ENCODE peak calls at places on chromosomes 2 and 18, in seven cellular contexts. One of them, this sample, is unnamed.

GRCh38 chr2:29583104-29583503 is 338.3 kb downstream of the ALK start:
- DNase-seq in trophoblast cell: peak; percentile 3
- DNase-seq in IMR-90: peak; percentile 54
- DNase-seq in mesendoderm: no peak
- DNase-seq in H1: no peak
- DNase-seq in H9: no peak
- DNase-seq in mesenchymal stem cell: no peak
- DNase-seq in this sample: no peak

GRCh38 chr18:2570772-2571199 is 519 bp downstream of the METTL4 start:
- DNase-seq in trophoblast cell: peak; percentile 62
- DNase-seq in IMR-90: peak; percentile 64
- DNase-seq in mesendoderm: peak; percentile 82
- DNase-seq in H1: peak; percentile 13
- DNase-seq in H9: peak; percentile 77
- DNase-seq in mesenchymal stem cell: peak; percentile 83
- DNase-seq in this sample: no peak

GRCh38 chr18:58831610-58832009 is 33.1 kb upstream of the ZNF532 start:
- DNase-seq in trophoblast cell: no peak
- DNase-seq in IMR-90: peak; percentile 69
- DNase-seq in mesendoderm: no peak
- DNase-seq in H1: no peak
- DNase-seq in H9: no peak
- DNase-seq in mesenchymal stem cell: peak; percentile 71
- DNase-seq in this sample: no peak

GRCh38 chr2:28716265-28716865 is 35.3 kb upstream of the PPP1CB start:
- DNase-seq in trophoblast cell: peak; percentile 95
- DNase-seq in IMR-90: peak; percentile 98
- DNase-seq in mesendoderm: no peak
- DNase-seq in H1: no peak
- DNase-seq in H9: no peak
- DNase-seq in mesenchymal stem cell: peak; percentile 98
- DNase-seq in this sample: no peak

GRCh38 chr2:226125151-226125550 is 674.5 kb downstream of the IRS1 start:
- DNase-seq in trophoblast cell: no peak
- DNase-seq in IMR-90: no peak
- DNase-seq in mesendoderm: no peak
- DNase-seq in H1: no peak
- DNase-seq in H9: no peak
- DNase-seq in mesenchymal stem cell: no peak
- DNase-seq in this sample: no peak

GRCh38 chr2:222907790-222908431 is 47.1 kb downstream of the ACSL3 start:
- DNase-seq in trophoblast cell: peak; percentile 54
- DNase-seq in IMR-90: peak; percentile 83
- DNase-seq in mesendoderm: peak; percentile 79
- DNase-seq in H1: peak; percentile 19
- DNase-seq in H9: peak; percentile 57
- DNase-seq in mesenchymal stem cell: peak; percentile 50
- DNase-seq in this sample: no peak

GRCh38 chr18:24417465-24417864 is 9.0 kb upstream of the IMPACT start:
- DNase-seq in trophoblast cell: no peak
- DNase-seq in IMR-90: no peak
- DNase-seq in mesendoderm: no peak
- DNase-seq in H1: no peak
- DNase-seq in H9: no peak
- DNase-seq in mesenchymal stem cell: no peak
- DNase-seq in this sample: no peak

GRCh38 chr2:17476820-17477219 is 41.4 kb downstream of the RAD51AP2 start:
- DNase-seq in trophoblast cell: no peak
- DNase-seq in IMR-90: no peak
- DNase-seq in mesendoderm: no peak
- DNase-seq in H1: no peak
- DNase-seq in H9: no peak
- DNase-seq in mesenchymal stem cell: no peak
- DNase-seq in this sample: no peak

GRCh38 chr2:2057125-2057721 is 273.9 kb downstream of the MYT1L start:
- DNase-seq in trophoblast cell: no peak
- DNase-seq in IMR-90: no peak
- DNase-seq in mesendoderm: peak; percentile 52
- DNase-seq in H1: no peak
- DNase-seq in H9: peak; percentile 75
- DNase-seq in mesenchymal stem cell: no peak
- DNase-seq in this sample: no peak

GRCh38 chr2:45004569-45005181 is 4.6 kb downstream of the SIX2 start:
- DNase-seq in trophoblast cell: no peak
- DNase-seq in IMR-90: peak; percentile 2
- DNase-seq in mesendoderm: peak; percentile 84
- DNase-seq in H1: no peak
- DNase-seq in H9: peak; percentile 69
- DNase-seq in mesenchymal stem cell: no peak
- DNase-seq in this sample: no peak

GRCh38 chr2:69798909-69799526 is 30.4 kb upstream of the GMCL1 start:
- DNase-seq in trophoblast cell: no peak
- DNase-seq in IMR-90: peak; percentile 84
- DNase-seq in mesendoderm: peak; percentile 95
- DNase-seq in H1: no peak
- DNase-seq in H9: no peak
- DNase-seq in mesenchymal stem cell: peak; percentile 72
- DNase-seq in this sample: no peak

GRCh38 chr2:136057023-136057801 is 60.7 kb downstream of the CXCR4 start:
- DNase-seq in trophoblast cell: no peak
- DNase-seq in IMR-90: no peak
- DNase-seq in mesendoderm: no peak
- DNase-seq in H1: no peak
- DNase-seq in H9: no peak
- DNase-seq in mesenchymal stem cell: no peak
- DNase-seq in this sample: no peak

GRCh38 chr18:47036298-47036874 is 965 bp upstream of the ELOA2 start:
- DNase-seq in trophoblast cell: peak; percentile 4
- DNase-seq in IMR-90: peak; percentile 28
- DNase-seq in mesendoderm: peak; percentile 56
- DNase-seq in H1: no peak
- DNase-seq in H9: no peak
- DNase-seq in mesenchymal stem cell: peak; percentile 42
- DNase-seq in this sample: no peak

DNA sequence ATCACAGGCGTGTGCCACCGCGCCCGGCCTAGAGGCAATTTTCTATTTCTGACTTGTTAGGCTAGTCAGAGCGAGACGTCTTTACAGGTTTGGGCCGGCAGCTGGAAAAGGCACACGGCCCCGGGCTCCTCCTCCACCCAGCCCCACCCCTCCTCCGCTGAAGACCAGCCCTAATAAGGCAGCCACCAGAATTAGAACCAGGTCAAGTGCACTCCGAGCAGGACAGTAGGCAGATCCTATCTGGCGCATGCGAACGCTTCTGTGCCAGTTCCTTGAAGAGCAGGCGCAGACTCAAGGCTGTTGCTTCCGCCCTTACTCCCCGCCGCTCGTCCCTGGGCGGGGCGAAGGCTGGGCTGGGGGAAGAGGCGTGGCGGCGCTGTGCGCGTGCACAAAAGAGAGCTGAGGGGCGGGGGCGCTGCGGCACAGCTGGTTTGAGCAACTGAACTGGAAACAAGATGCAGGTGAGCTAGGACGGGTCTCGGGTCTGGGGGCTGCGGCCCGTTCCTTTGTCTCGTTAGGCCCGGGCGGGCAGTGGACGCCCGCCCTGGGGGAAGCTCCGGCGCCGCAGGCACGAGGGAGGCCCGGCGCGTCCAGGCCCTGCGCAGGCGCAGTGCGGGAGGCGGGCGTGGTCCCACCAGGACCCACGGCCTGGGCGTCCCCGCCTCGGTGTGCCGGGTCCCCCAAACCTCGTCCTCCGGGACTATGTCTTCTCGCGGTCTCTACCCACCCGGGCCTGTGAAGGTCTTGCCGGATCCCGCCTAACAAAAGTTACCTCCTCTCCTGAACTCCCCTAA is at the start of gene PDCL3:
- DNase-seq in trophoblast cell: peak; percentile 99
- DNase-seq in IMR-90: peak; percentile 99
- DNase-seq in mesendoderm: peak; percentile 100
- DNase-seq in H1: peak; percentile 93
- DNase-seq in H9: peak; percentile 96
- DNase-seq in mesenchymal stem cell: peak; percentile 100
- DNase-seq in this sample: peak; percentile 92
- H2BK5ac ChIP-seq in trophoblast cell: peak within 1 kb of the TSS; percentile 83
- H2BK5ac ChIP-seq in IMR-90: peak within 1 kb of the TSS; percentile 91
- H2BK5ac ChIP-seq in mesendoderm: peak within 1 kb of the TSS; percentile 86
- H2BK5ac ChIP-seq in H1: peak within 1 kb of the TSS; percentile 88
- H2BK5ac ChIP-seq in H9: no peak within 1 kb of the TSS
- H2BK5ac ChIP-seq in mesenchymal stem cell: peak within 1 kb of the TSS; percentile 97
- H2BK5ac ChIP-seq in this sample: peak within 1 kb of the TSS; percentile 93

GRCh38 chr2:24237313-24237712 is 62.5 kb downstream of the FAM228A start:
- DNase-seq in trophoblast cell: no peak
- DNase-seq in IMR-90: no peak
- DNase-seq in mesendoderm: no peak
- DNase-seq in H1: no peak
- DNase-seq in H9: no peak
- DNase-seq in mesenchymal stem cell: no peak
- DNase-seq in this sample: no peak
- H2BK5ac ChIP-seq in trophoblast cell: no peak overlapping the region
- H2BK5ac ChIP-seq in IMR-90: no peak overlapping the region
- H2BK5ac ChIP-seq in mesendoderm: no peak overlapping the region
- H2BK5ac ChIP-seq in H1: no peak overlapping the region
- H2BK5ac ChIP-seq in H9: no peak overlapping the region
- H2BK5ac ChIP-seq in mesenchymal stem cell: no peak overlapping the region
- H2BK5ac ChIP-seq in this sample: no peak overlapping the region

DNA sequence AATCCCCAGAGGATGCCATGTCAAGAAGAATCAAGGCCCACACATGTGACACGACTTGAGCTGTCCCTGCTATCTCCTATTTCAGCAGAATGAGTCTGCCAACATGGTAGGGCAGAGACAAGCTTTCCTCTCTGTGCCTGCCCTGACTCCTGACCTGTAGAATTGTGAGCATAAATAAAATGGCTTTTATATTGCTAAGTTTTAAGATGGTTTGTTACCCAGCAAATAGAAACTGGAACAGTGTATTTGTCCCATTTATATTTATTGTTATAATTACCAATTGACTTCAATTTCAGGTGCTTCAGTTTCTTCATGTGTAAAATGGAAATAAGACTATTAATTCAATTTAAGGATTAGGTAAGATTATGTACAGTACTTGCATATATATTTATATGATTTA is 90.5 kb downstream of the ASB1 start:
- DNase-seq in trophoblast cell: no peak
- DNase-seq in IMR-90: no peak
- DNase-seq in mesendoderm: no peak
- DNase-seq in H1: no peak
- DNase-seq in H9: no peak
- DNase-seq in mesenchymal stem cell: no peak
- DNase-seq in this sample: no peak
- H2BK5ac ChIP-seq in trophoblast cell: no peak overlapping the region
- H2BK5ac ChIP-seq in IMR-90: no peak overlapping the region
- H2BK5ac ChIP-seq in mesendoderm: no peak overlapping the region
- H2BK5ac ChIP-seq in H1: no peak overlapping the region
- H2BK5ac ChIP-seq in H9: no peak overlapping the region
- H2BK5ac ChIP-seq in mesenchymal stem cell: no peak overlapping the region
- H2BK5ac ChIP-seq in this sample: no peak overlapping the region

GRCh38 chr2:85767803-85768665 is 14.2 kb downstream of the ATOH8 start:
- DNase-seq in trophoblast cell: peak; percentile 93
- DNase-seq in IMR-90: no peak
- DNase-seq in mesendoderm: no peak
- DNase-seq in H1: no peak
- DNase-seq in H9: no peak
- DNase-seq in mesenchymal stem cell: no peak
- DNase-seq in this sample: no peak
- H2BK5ac ChIP-seq in trophoblast cell: no peak overlapping the region
- H2BK5ac ChIP-seq in IMR-90: no peak overlapping the region
- H2BK5ac ChIP-seq in mesendoderm: no peak overlapping the region
- H2BK5ac ChIP-seq in H1: peak overlapping the region; percentile 40
- H2BK5ac ChIP-seq in H9: no peak overlapping the region
- H2BK5ac ChIP-seq in mesenchymal stem cell: no peak overlapping the region
- H2BK5ac ChIP-seq in this sample: peak overlapping the region; percentile 50

GRCh38 chr2:143513081-143513480 is 383.9 kb downstream of the ARHGAP15 start:
- DNase-seq in trophoblast cell: peak; percentile 33
- DNase-seq in IMR-90: peak; percentile 75
- DNase-seq in mesendoderm: peak; percentile 71
- DNase-seq in H1: peak; percentile 15
- DNase-seq in H9: peak; percentile 62
- DNase-seq in mesenchymal stem cell: peak; percentile 74
- DNase-seq in this sample: peak; percentile 24
- H2BK5ac ChIP-seq in trophoblast cell: no peak overlapping the region
- H2BK5ac ChIP-seq in IMR-90: no peak overlapping the region
- H2BK5ac ChIP-seq in mesendoderm: no peak overlapping the region
- H2BK5ac ChIP-seq in H1: no peak overlapping the region
- H2BK5ac ChIP-seq in H9: no peak overlapping the region
- H2BK5ac ChIP-seq in mesenchymal stem cell: no peak overlapping the region
- H2BK5ac ChIP-seq in this sample: no peak overlapping the region